ENCODE peak calls at places on chromosomes 6 and 20, in six cellular contexts. B, C, G, P, M and N are unnamed samples.

GRCh38 chr6:113122060-113122459 is 735.1 kb upstream of the MARCKS start:
- DNase-seq in B (no peak), C (no peak), G (peak; percentile 10), P (peak; percentile 76), M (peak; percentile 46), N (no peak)

GRCh38 chr6:169026175-169026574 is 227.5 kb downstream of the THBS2 start:
- DNase-seq in B (no peak), C (no peak), G (no peak), P (peak; percentile 37), M (no peak), N (no peak)

GRCh38 chr6:41039060-41039998 is at the start of gene UNC5CL:
- DNase-seq in B (no peak), C (peak; percentile 87), G (peak; percentile 63), P (peak; percentile 15), M (peak; percentile 64), N (no peak)

GRCh38 chr6:79717989-79718388 is 86.9 kb downstream of the SH3BGRL2 start:
- DNase-seq in B (no peak), C (no peak), G (no peak), P (no peak), M (no peak), N (no peak)

GRCh38 chr6:40931927-40932326 is 107.1 kb downstream of the UNC5CL start:
- DNase-seq in B (no peak), C (no peak), G (no peak), P (no peak), M (no peak), N (no peak)

GRCh38 chr20:1484438-1485120 is 6.6 kb downstream of the SIRPB2 start:
- DNase-seq in B (no peak), C (no peak), G (no peak), P (no peak), M (no peak), N (no peak)

GRCh38 chr20:40279390-40279789 is 409.6 kb downstream of the MAFB start:
- DNase-seq in B (no peak), C (no peak), G (no peak), P (peak; percentile 88), M (no peak), N (no peak)

GRCh38 chr20:59574308-59574707 is 30.0 kb upstream of the PHACTR3 start:
- DNase-seq in B (no peak), C (no peak), G (no peak), P (no peak), M (no peak), N (no peak)

GRCh38 chr20:12414446-12415274 is 497.0 kb downstream of the BTBD3 start:
- DNase-seq in B (no peak), C (no peak), G (no peak), P (no peak), M (no peak), N (no peak)

GRCh38 chr20:22752324-22752723 is 168.0 kb upstream of the FOXA2 start:
- DNase-seq in B (no peak), C (no peak), G (no peak), P (no peak), M (no peak), N (no peak)

GRCh38 chr6:45642331-45643126 is 264.8 kb upstream of the SUPT3H start:
- DNase-seq in B (no peak), C (no peak), G (no peak), P (no peak), M (no peak), N (no peak)

GRCh38 chr20:1430004-1430451 is 36.6 kb downstream of the NSFL1C start:
- DNase-seq in B (no peak), C (no peak), G (no peak), P (peak; percentile 97), M (no peak), N (no peak)

GRCh38 chr6:118296129-118296852 is 251.8 kb upstream of the PLN start:
- DNase-seq in B (no peak), C (no peak), G (no peak), P (no peak), M (no peak), N (no peak)

GRCh38 chr20:35618372-35619131 is 2.9 kb downstream of the SPAG4 start:
- DNase-seq in B (no peak), C (no peak), G (peak; percentile 57), P (peak; percentile 15), M (peak; percentile 35), N (no peak)

GRCh38 chr20:22070546-22070945 is 365.1 kb downstream of the PAX1 start:
- DNase-seq in B (no peak), C (no peak), G (no peak), P (no peak), M (no peak), N (no peak)

GRCh38 chr6:118896339-118897136 is 2.6 kb downstream of the ASF1A start:
- DNase-seq in B (no peak), C (no peak), G (no peak), P (peak; percentile 65), M (peak; percentile 18), N (no peak)

GRCh38 chr6:88599561-88599960 is 363.9 kb downstream of the RNGTT start:
- DNase-seq in B (no peak), C (no peak), G (no peak), P (no peak), M (no peak), N (no peak)

GRCh38 chr20:5113615-5113986 is 6.2 kb downstream of the PCNA start:
- DNase-seq in B (no peak), C (no peak), G (no peak), P (no peak), M (no peak), N (no peak)

GRCh38 chr6:105432797-105433196 is 29.9 kb upstream of the PREP start:
- DNase-seq in B (no peak), C (no peak), G (no peak), P (peak; percentile 71), M (peak; percentile 25), N (no peak)

GRCh38 chr20:20549699-20550098 is 162.7 kb downstream of the RALGAPA2 start:
- DNase-seq in B (no peak), C (no peak), G (no peak), P (peak; percentile 89), M (no peak), N (no peak)

GRCh38 chr6:140857734-140858380 is 1274.9 kb upstream of the GJE1 start:
- DNase-seq in B (no peak), C (no peak), G (no peak), P (peak; percentile 99), M (peak; percentile 20), N (no peak)

GRCh38 chr20:63700199-63701050 is 4.0 kb downstream of the TNFRSF6B start:
- DNase-seq in B (no peak), C (peak; percentile 47), G (no peak), P (no peak), M (no peak), N (no peak)

GRCh38 chr20:10562929-10563328 is 110.9 kb downstream of the JAG1 start:
- DNase-seq in B (no peak), C (no peak), G (no peak), P (no peak), M (no peak), N (no peak)

DNA sequence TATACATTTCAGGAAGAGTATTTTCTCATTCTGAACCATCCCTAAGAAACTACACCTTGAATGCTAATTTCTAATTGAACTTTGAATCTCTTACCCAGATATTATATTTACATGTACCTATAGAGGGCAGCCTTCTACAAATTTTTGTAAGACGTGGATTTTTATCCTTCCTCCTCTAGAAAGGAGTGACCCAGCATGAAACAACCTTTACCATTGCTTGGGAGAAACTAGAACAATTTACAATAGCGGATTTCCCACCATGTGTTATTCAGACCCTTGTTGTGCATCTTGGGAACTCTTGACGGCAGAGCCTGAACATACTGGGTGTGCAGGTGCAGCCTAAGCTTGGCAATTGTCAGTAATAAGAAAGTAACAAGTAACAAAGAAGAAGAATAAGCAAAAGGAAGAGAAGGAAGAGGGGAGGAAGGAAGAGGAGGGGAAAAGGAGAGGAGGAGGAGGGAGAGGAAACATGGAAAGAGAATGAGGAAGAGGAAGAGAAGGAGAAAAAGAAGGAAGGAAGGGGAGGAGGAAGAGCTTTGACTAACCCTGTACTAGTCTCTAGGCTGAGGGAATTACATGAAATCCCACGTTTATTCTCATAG is 10.8 kb upstream of the TAAR1 start:
- DNase-seq in B (no peak), C (no peak), G (peak; percentile 23), P (peak; percentile 76), M (peak; percentile 15), N (no peak)
- TF ChIP-seq CTCF in B (peak; percentile 68), C (no peak), G (peak; percentile 56), P (peak; percentile 26), M (peak; percentile 63), N (peak; percentile 44)

GRCh38 chr6:83536034-83536646 is 23.8 kb downstream of the PRSS35 start:
- DNase-seq in B (no peak), C (no peak), G (peak; percentile 72), P (peak; percentile 67), M (peak; percentile 11), N (peak; percentile 27)
- TF ChIP-seq CTCF in B (peak; percentile 85), C (peak; percentile 28), G (peak; percentile 94), P (peak; percentile 80), M (peak; percentile 51), N (peak; percentile 82)

GRCh38 chr6:36808634-36809033 is 30.6 kb downstream of the CPNE5 start:
- DNase-seq in B (no peak), C (no peak), G (no peak), P (no peak), M (no peak), N (no peak)

GRCh38 chr6:36809156-36809555 is 30.1 kb downstream of the CPNE5 start:
- DNase-seq in B (no peak), C (no peak), G (no peak), P (no peak), M (no peak), N (no peak)

GRCh38 chr6:36807143-36807542 is 32.1 kb downstream of the CPNE5 start:
- DNase-seq in B (no peak), C (no peak), G (no peak), P (no peak), M (no peak), N (no peak)

GRCh38 chr6:36805917-36806316 is 33.3 kb downstream of the CPNE5 start:
- DNase-seq in B (no peak), C (no peak), G (peak; percentile 35), P (no peak), M (no peak), N (no peak)

DNA sequence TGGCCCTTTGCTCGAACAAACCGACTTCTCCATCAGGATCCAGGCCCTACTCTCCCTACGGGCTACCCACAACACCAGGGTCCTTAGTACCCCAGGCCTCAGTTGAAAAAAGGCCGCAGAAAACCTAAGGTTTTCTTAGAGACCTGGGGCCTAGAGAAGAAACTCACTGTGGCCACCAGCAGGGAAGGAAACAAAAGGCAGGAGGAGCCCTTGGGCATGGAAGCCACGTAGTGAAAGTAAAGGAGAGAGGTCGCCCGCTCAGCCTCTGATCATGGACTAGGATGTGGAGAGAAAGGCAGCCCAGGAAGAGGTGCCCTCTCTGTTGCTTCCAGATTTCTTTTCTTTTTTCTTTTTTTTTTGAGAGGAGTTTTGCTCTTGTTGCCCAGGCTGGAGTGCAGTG is 31.5 kb downstream of the CPNE5 start:
- DNase-seq in B (no peak), C (no peak), G (no peak), P (no peak), M (no peak), N (no peak)
- TF ChIP-seq CTCF in B (no peak), C (no peak), G (no peak), P (no peak), M (no peak), N (no peak)

DNA sequence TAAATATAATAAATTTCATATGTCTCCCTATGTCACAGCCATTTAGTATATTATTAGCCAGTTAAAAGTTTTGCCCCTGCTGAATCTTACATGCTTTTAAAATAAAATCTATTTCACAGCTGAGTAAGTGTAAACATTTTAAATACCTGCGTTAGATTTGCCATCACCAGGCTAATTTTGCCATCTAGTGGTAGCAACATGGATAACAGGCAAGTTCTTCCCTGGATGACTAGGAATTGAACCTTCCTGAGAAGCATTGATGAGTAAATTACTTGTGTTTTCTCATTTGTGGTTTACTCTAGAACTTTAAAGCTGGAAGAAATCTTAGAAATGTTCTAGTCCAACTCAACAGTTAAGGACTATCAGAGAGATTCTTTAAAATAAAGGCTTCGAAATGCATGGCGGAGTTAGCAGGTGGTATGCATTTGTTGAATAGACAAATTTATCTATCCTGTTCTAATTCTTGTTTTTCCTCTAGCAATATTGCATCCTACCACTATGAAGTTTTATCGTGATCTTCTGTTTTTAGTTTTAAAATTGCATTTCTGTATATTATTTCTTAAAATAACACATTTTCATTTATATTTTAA is 2.6 kb downstream of the PRSS35 start:
- DNase-seq in B (no peak), C (no peak), G (peak; percentile 67), P (peak; percentile 81), M (peak; percentile 14), N (peak; percentile 43)
- TF ChIP-seq CTCF in B (peak; percentile 88), C (peak; percentile 45), G (peak; percentile 90), P (peak; percentile 94), M (peak; percentile 82), N (peak; percentile 76)